ENCODE peak calls at places on chromosomes 16 and 17, in nine cellular contexts. I is sigmoid colon, H is esophagus squamous epithelium, R is uterus, U is stomach, Q is heart left ventricle, C is H1, M is suprapubic skin, B is lower leg skin. L is an unnamed sample.

GRCh38 chr16:22217890-22218730 is 12.0 kb downstream of the EEF2K start:
- DNase-seq in I (peak; percentile 82), H (no peak), R (peak; percentile 64), U (no peak), Q (peak; percentile 61), C (no peak), M (no peak), B (no peak), L (peak; percentile 63)

GRCh38 chr16:14669776-14670175 is 24.3 kb downstream of the PLA2G10 start:
- DNase-seq in I (no peak), H (no peak), R (peak; percentile 21), U (peak; percentile 91), Q (no peak), C (no peak), M (no peak), B (no peak), L (no peak)

GRCh38 chr17:78127888-78128615 is 503 bp downstream of the TMC6 start:
- DNase-seq in I (peak; percentile 65), H (no peak), R (no peak), U (peak; percentile 48), Q (no peak), C (no peak), M (peak; percentile 77), B (peak; percentile 89), L (no peak)

GRCh38 chr17:75048396-75048933 is 1.4 kb downstream of the KCTD2 start:
- DNase-seq in I (no peak), H (no peak), R (no peak), U (peak; percentile 41), Q (peak; percentile 60), C (no peak), M (no peak), B (no peak), L (no peak)

GRCh38 chr16:49461517-49461951 is 87.9 kb downstream of the C16orf78 start:
- DNase-seq in I (peak; percentile 59), H (no peak), R (no peak), U (peak; percentile 2), Q (peak; percentile 18), C (peak; percentile 42), M (peak; percentile 47), B (peak; percentile 83), L (no peak)

GRCh38 chr16:62406387-62406786 is 370.1 kb upstream of the CDH8 start:
- DNase-seq in I (no peak), H (no peak), R (no peak), U (no peak), Q (no peak), C (no peak), M (no peak), B (no peak), L (no peak)

GRCh38 chr17:82598256-82599011 is 49.8 kb downstream of the WDR45B start:
- DNase-seq in I (peak; percentile 55), H (no peak), R (no peak), U (no peak), Q (peak; percentile 23), C (no peak), M (no peak), B (no peak), L (no peak)

GRCh38 chr17:77690271-77691161 is 268.0 kb upstream of the TNRC6C start:
- DNase-seq in I (no peak), H (no peak), R (no peak), U (no peak), Q (peak; percentile 64), C (no peak), M (no peak), B (peak; percentile 84), L (no peak)

GRCh38 chr17:3917391-3917931 is 1.2 kb upstream of the P2RX1 start:
- DNase-seq in I (no peak), H (no peak), R (no peak), U (peak; percentile 68), Q (peak; percentile 81), C (no peak), M (no peak), B (no peak), L (no peak)

GRCh38 chr17:17344507-17345293 is 41.5 kb downstream of the NT5M start:
- DNase-seq in I (no peak), H (no peak), R (no peak), U (peak; percentile 25), Q (no peak), C (peak; percentile 33), M (peak; percentile 54), B (peak; percentile 63), L (peak; percentile 18)

GRCh38 chr17:56679148-56679766 is 85.8 kb downstream of the NOG start:
- DNase-seq in I (no peak), H (no peak), R (no peak), U (no peak), Q (no peak), C (no peak), M (no peak), B (no peak), L (no peak)

GRCh38 chr17:64685705-64686104 is 23.6 kb upstream of the SMURF2 start:
- DNase-seq in I (no peak), H (no peak), R (no peak), U (no peak), Q (no peak), C (no peak), M (no peak), B (no peak), L (no peak)

GRCh38 chr17:60170835-60171752 is 21.3 kb downstream of the CA4 start:
- DNase-seq in I (no peak), H (no peak), R (no peak), U (peak; percentile 63), Q (no peak), C (no peak), M (no peak), B (peak; percentile 63), L (no peak)

GRCh38 chr17:1045456-1045855 is 48.5 kb downstream of the TIMM22 start:
- DNase-seq in I (peak; percentile 49), H (no peak), R (no peak), U (no peak), Q (peak; percentile 29), C (no peak), M (no peak), B (no peak), L (no peak)

GRCh38 chr16:10871157-10871991 is 5.6 kb upstream of the CIITA start:
- DNase-seq in I (peak; percentile 65), H (no peak), R (peak; percentile 50), U (peak; percentile 98), Q (peak; percentile 46), C (no peak), M (peak; percentile 80), B (peak; percentile 91), L (no peak)

GRCh38 chr17:68431661-68432071 is 25.6 kb downstream of the WIPI1 start:
- DNase-seq in I (no peak), H (no peak), R (no peak), U (no peak), Q (no peak), C (peak; percentile 57), M (peak; percentile 44), B (peak; percentile 61), L (no peak)

GRCh38 chr16:30659507-30660423 is 1.5 kb downstream of the FBRS start:
- DNase-seq in I (peak; percentile 78), H (no peak), R (no peak), U (no peak), Q (peak; percentile 54), C (no peak), M (no peak), B (no peak), L (no peak)

GRCh38 chr17:7557147-7557764 is 1.3 kb upstream of the TNFSF13 start:
- DNase-seq in I (no peak), H (no peak), R (no peak), U (peak; percentile 38), Q (no peak), C (no peak), M (no peak), B (no peak), L (no peak)
- TF ChIP-seq POLR2A in I (no peak), H (no peak), R (no peak), U (no peak), Q (no peak), C (no peak), M (no peak), B (no peak), L (no peak)

DNA sequence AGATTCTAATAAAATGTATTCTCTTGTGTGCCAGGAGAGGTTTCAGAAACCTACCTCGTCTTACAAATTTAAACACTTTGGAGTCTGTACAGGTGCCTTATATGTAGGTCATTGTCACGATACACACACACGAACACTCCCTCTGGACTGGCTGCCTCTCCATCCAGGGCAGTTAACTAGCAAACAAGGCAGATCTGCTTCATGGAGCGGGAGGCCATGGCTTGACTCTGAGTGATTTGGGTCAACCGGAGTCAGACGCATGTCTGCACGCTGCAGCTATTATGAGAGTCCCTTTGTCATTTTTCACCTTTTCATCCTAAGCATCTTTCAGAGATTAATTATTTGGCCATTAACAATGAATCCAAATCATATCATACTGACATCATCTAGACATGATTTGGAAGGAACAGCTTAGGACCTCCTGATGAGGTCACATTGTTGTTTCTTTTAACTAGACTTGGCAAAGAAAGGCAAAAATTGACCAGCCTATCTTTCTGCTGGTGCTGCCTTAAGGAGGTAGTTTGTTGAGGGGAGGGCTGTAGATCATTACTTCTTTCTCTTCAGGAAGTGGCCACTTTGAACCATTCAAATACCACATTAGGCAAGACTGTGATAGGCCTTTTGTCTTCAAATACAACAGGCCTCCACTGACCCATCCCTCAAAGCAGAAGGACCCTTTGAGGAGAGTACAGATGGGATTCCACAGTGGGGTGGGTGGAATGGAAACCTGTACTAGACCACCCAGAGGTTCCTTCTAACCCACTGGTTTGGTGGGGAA is 58.9 kb downstream of the HLF start:
- DNase-seq in I (no peak), H (no peak), R (no peak), U (no peak), Q (no peak), C (no peak), M (no peak), B (no peak), L (no peak)
- TF ChIP-seq POLR2A in I (no peak), H (no peak), R (no peak), U (no peak), Q (no peak), C (no peak), M (no peak), B (no peak), L (no peak)

DNA sequence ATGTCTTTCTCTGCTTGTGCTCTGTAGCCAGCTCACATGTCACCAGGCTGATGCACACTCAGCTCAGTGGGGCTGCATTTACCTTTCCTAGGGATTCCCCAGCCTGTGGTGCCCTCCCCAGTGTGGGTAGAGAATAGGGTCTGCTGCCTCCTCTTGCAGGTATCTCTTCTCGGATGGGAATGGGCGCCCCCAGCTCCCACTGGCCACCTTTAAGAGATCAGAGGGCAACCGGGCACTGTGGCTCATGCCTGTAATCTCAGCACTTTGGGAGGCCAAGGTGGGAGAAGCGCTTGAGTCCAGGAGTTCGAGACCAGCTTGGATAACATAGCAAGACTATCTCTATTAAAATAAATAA is 3.3 kb downstream of the XYLT2 start:
- DNase-seq in I (peak; percentile 50), H (no peak), R (no peak), U (no peak), Q (no peak), C (no peak), M (no peak), B (peak; percentile 67), L (no peak)
- TF ChIP-seq POLR2A in I (no peak), H (no peak), R (no peak), U (no peak), Q (no peak), C (no peak), M (no peak), B (no peak), L (no peak)

DNA sequence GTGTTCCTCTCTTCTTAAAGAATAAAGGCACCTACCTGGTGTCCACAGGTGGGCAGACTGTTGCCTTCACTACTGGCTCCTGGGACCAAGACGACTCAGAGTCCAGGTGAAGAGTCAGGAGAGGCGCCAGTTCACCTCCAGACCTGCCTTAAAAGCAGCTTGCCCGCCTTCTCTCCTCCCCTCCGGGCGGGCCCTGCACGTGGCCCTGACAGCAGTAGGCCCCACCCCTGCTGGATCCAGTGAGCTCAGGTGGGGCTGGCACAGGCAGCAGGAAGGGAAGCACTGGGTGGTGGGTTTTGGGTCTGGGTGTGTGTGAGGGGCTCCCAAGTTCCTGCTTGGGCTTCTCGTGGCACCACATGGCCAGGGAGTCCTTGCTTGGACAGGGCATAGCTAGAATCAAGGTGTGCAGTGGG is at the start of gene TNS4:
- DNase-seq in I (peak; percentile 56), H (no peak), R (no peak), U (peak; percentile 66), Q (no peak), C (no peak), M (peak; percentile 83), B (peak; percentile 91), L (no peak)
- TF ChIP-seq POLR2A in I (no peak), H (peak; percentile 82), R (no peak), U (no peak), Q (no peak), C (no peak), M (no peak), B (no peak), L (no peak)

L was measured in GM12892.